ENCODE peak calls at places on chromosomes 5 and 9, in nine cellular contexts. Y is body of pancreas; M is activated CD8-positive, alpha-beta memory T cell treated with anti-CD3 and anti-CD28 coated beads, Interleukin-2, amount 50 U/mL, for 4 hours; G is NCI-H1694; Q is AG08395; I is A172; L is H54; C is esophagus muscularis mucosa; U is left kidney. D is an unnamed sample.

GRCh38 chr5:35246411-35246810 is 16.1 kb upstream of the PRLR start:
- DNase-seq in L (no peak), Y (peak; percentile 65), I (no peak), U (peak; percentile 80), Q (no peak), G (no peak), M (no peak), C (no peak), D (no peak)

GRCh38 chr9:18115131-18115530 is 358.8 kb upstream of the ADAMTSL1 start:
- DNase-seq in I (no peak), Y (no peak), C (no peak), U (no peak), G (no peak), L (no peak), Q (no peak), M (no peak), D (no peak)

GRCh38 chr5:16178745-16179372 is 732 bp downstream of the MARCHF11 start:
- DNase-seq in I (no peak), C (no peak), Q (peak; percentile 63), Y (peak; percentile 91), U (peak; percentile 97), M (peak; percentile 19), L (peak; percentile 43), G (no peak), D (peak; percentile 56)

GRCh38 chr5:157273131-157273556 is 7.2 kb downstream of the CYFIP2 start:
- DNase-seq in C (no peak), Y (no peak), G (no peak), I (no peak), Q (no peak), L (no peak), U (no peak), M (no peak), D (no peak)

GRCh38 chr5:138508958-138509357 is 34.1 kb downstream of the ETF1 start:
- DNase-seq in Q (peak; percentile 46), C (no peak), M (no peak), L (no peak), I (no peak), G (no peak), U (no peak), Y (no peak), D (no peak)

GRCh38 chr5:62460578-62460983 is 48.0 kb downstream of the IPO11 start:
- DNase-seq in G (peak; percentile 27), U (peak; percentile 73), Y (no peak), Q (peak; percentile 44), I (peak; percentile 44), C (no peak), L (no peak), M (no peak), D (no peak)

GRCh38 chr5:140978987-140979386 is 12.7 kb downstream of the PCDHAC2 start:
- DNase-seq in Y (no peak), G (no peak), L (no peak), C (no peak), M (no peak), Q (no peak), U (no peak), I (no peak), D (no peak)

GRCh38 chr9:75161116-75161857 is 73.0 kb downstream of the OSTF1 start:
- DNase-seq in M (no peak), C (no peak), L (no peak), Y (no peak), I (no peak), Q (no peak), U (no peak), G (no peak), D (no peak)

GRCh38 chr9:84775056-84775648 is 105.6 kb downstream of the NTRK2 start:
- DNase-seq in U (peak; percentile 21), G (no peak), I (no peak), M (no peak), Q (no peak), L (no peak), C (peak; percentile 62), Y (no peak), D (no peak)

D was measured in SJSA1.